ENCODE peak calls at places on chromosomes 4 and X, in six cellular contexts. One of them, this sample, is unnamed.

GRCh38 chr4:22672519-22672918 is 20.2 kb upstream of the GBA3 start:
- DNase-seq in fibroblast of lung: no peak
- DNase-seq in neuronal stem cell: no peak
- DNase-seq in CD8-positive, alpha-beta T cell: no peak
- DNase-seq in mucosa of descending colon: no peak
- DNase-seq in psoas muscle: no peak
- DNase-seq in this sample: no peak

GRCh38 chr4:162154862-162155540 is 8.8 kb downstream of the FSTL5 start:
- DNase-seq in neuronal stem cell: no peak
- DNase-seq in psoas muscle: no peak
- DNase-seq in CD8-positive, alpha-beta T cell: no peak
- DNase-seq in fibroblast of lung: no peak
- DNase-seq in mucosa of descending colon: no peak
- DNase-seq in this sample: no peak

GRCh38 chr4:174222266-174222872 is 61.1 kb downstream of the FBXO8 start:
- DNase-seq in mucosa of descending colon: no peak
- DNase-seq in psoas muscle: no peak
- DNase-seq in fibroblast of lung: peak; percentile 45
- DNase-seq in CD8-positive, alpha-beta T cell: no peak
- DNase-seq in neuronal stem cell: peak; percentile 3
- DNase-seq in this sample: no peak

GRCh38 chr4:19030048-19030447 is 1008.5 kb upstream of the LCORL start:
- DNase-seq in fibroblast of lung: no peak
- DNase-seq in CD8-positive, alpha-beta T cell: no peak
- DNase-seq in mucosa of descending colon: no peak
- DNase-seq in psoas muscle: no peak
- DNase-seq in neuronal stem cell: peak; percentile 24
- DNase-seq in this sample: no peak

GRCh38 chr4:2347190-2347589 is 71.3 kb downstream of the ZFYVE28 start:
- DNase-seq in mucosa of descending colon: no peak
- DNase-seq in fibroblast of lung: no peak
- DNase-seq in neuronal stem cell: no peak
- DNase-seq in psoas muscle: no peak
- DNase-seq in CD8-positive, alpha-beta T cell: no peak
- DNase-seq in this sample: no peak

GRCh38 chrX:132740316-132741123 is 217.9 kb downstream of the HS6ST2 start:
- DNase-seq in psoas muscle: no peak
- DNase-seq in fibroblast of lung: peak; percentile 12
- DNase-seq in neuronal stem cell: peak; percentile 74
- DNase-seq in mucosa of descending colon: no peak
- DNase-seq in CD8-positive, alpha-beta T cell: no peak
- DNase-seq in this sample: no peak

GRCh38 chr4:126123933-126124332 is 809.2 kb downstream of the FAT4 start:
- DNase-seq in CD8-positive, alpha-beta T cell: no peak
- DNase-seq in psoas muscle: no peak
- DNase-seq in neuronal stem cell: no peak
- DNase-seq in mucosa of descending colon: no peak
- DNase-seq in fibroblast of lung: peak; percentile 47
- DNase-seq in this sample: no peak

GRCh38 chr4:37674446-37674845 is 11.7 kb downstream of the RELL1 start:
- DNase-seq in CD8-positive, alpha-beta T cell: no peak
- DNase-seq in fibroblast of lung: no peak
- DNase-seq in mucosa of descending colon: no peak
- DNase-seq in neuronal stem cell: no peak
- DNase-seq in psoas muscle: no peak
- DNase-seq in this sample: no peak

GRCh38 chr4:140802591-140802990 is 46.4 kb upstream of the TBC1D9 start:
- DNase-seq in mucosa of descending colon: no peak
- DNase-seq in neuronal stem cell: no peak
- DNase-seq in fibroblast of lung: no peak
- DNase-seq in CD8-positive, alpha-beta T cell: no peak
- DNase-seq in psoas muscle: no peak
- DNase-seq in this sample: no peak

GRCh38 chr4:62003695-62004094 is 803.6 kb downstream of the ADGRL3 start:
- DNase-seq in mucosa of descending colon: no peak
- DNase-seq in fibroblast of lung: no peak
- DNase-seq in CD8-positive, alpha-beta T cell: no peak
- DNase-seq in psoas muscle: no peak
- DNase-seq in neuronal stem cell: no peak
- DNase-seq in this sample: no peak

GRCh38 chr4:123412700-123413512 is 16.3 kb downstream of the SPRY1 start:
- DNase-seq in CD8-positive, alpha-beta T cell: no peak
- DNase-seq in mucosa of descending colon: no peak
- DNase-seq in neuronal stem cell: no peak
- DNase-seq in psoas muscle: no peak
- DNase-seq in fibroblast of lung: no peak
- DNase-seq in this sample: no peak

GRCh38 chrX:17067534-17067933 is 121.1 kb downstream of the REPS2 start:
- DNase-seq in psoas muscle: no peak
- DNase-seq in CD8-positive, alpha-beta T cell: no peak
- DNase-seq in fibroblast of lung: no peak
- DNase-seq in mucosa of descending colon: no peak
- DNase-seq in neuronal stem cell: no peak
- DNase-seq in this sample: no peak

GRCh38 chr4:38872620-38873019 is 5.0 kb downstream of the FAM114A1 start:
- DNase-seq in CD8-positive, alpha-beta T cell: no peak
- DNase-seq in mucosa of descending colon: no peak
- DNase-seq in psoas muscle: no peak
- DNase-seq in neuronal stem cell: no peak
- DNase-seq in fibroblast of lung: peak; percentile 85
- DNase-seq in this sample: peak; percentile 77

GRCh38 chr4:27011401-27011800 is 150.8 kb downstream of the STIM2 start:
- DNase-seq in mucosa of descending colon: no peak
- DNase-seq in CD8-positive, alpha-beta T cell: no peak
- DNase-seq in fibroblast of lung: no peak
- DNase-seq in neuronal stem cell: no peak
- DNase-seq in psoas muscle: no peak
- DNase-seq in this sample: no peak

GRCh38 chr4:8176547-8177399 is 18.2 kb upstream of the ABLIM2 start:
- DNase-seq in fibroblast of lung: peak; percentile 63
- DNase-seq in CD8-positive, alpha-beta T cell: no peak
- DNase-seq in psoas muscle: no peak
- DNase-seq in mucosa of descending colon: peak; percentile 65
- DNase-seq in neuronal stem cell: peak; percentile 20
- DNase-seq in this sample: peak; percentile 52

GRCh38 chr4:85555210-85555609 is 80.3 kb downstream of the ARHGAP24 start:
- DNase-seq in mucosa of descending colon: no peak
- DNase-seq in neuronal stem cell: no peak
- DNase-seq in CD8-positive, alpha-beta T cell: no peak
- DNase-seq in fibroblast of lung: peak; percentile 40
- DNase-seq in psoas muscle: no peak
- DNase-seq in this sample: no peak

GRCh38 chrX:34903316-34903715 is 39.3 kb upstream of the FAM47B start:
- DNase-seq in psoas muscle: no peak
- DNase-seq in mucosa of descending colon: no peak
- DNase-seq in neuronal stem cell: no peak
- DNase-seq in fibroblast of lung: no peak
- DNase-seq in CD8-positive, alpha-beta T cell: no peak
- DNase-seq in this sample: no peak

GRCh38 chrX:112058255-112058654 is 24.3 kb downstream of the TRPC5 start:
- DNase-seq in psoas muscle: no peak
- DNase-seq in CD8-positive, alpha-beta T cell: no peak
- DNase-seq in neuronal stem cell: no peak
- DNase-seq in mucosa of descending colon: no peak
- DNase-seq in fibroblast of lung: no peak
- DNase-seq in this sample: no peak

GRCh38 chr4:165398570-165398969 is 19.8 kb downstream of the CPE start:
- DNase-seq in mucosa of descending colon: no peak
- DNase-seq in neuronal stem cell: peak; percentile 24
- DNase-seq in CD8-positive, alpha-beta T cell: no peak
- DNase-seq in fibroblast of lung: peak; percentile 42
- DNase-seq in psoas muscle: no peak
- DNase-seq in this sample: no peak

GRCh38 chr4:109434007-109434792 is 585 bp downstream of the SEC24B start:
- DNase-seq in mucosa of descending colon: peak; percentile 71
- DNase-seq in CD8-positive, alpha-beta T cell: peak; percentile 3
- DNase-seq in neuronal stem cell: peak; percentile 14
- DNase-seq in fibroblast of lung: peak; percentile 38
- DNase-seq in psoas muscle: peak; percentile 51
- DNase-seq in this sample: peak; percentile 47

GRCh38 chr4:184453402-184454160 is 20.8 kb downstream of the IRF2 start:
- DNase-seq in fibroblast of lung: peak; percentile 83
- DNase-seq in psoas muscle: no peak
- DNase-seq in mucosa of descending colon: no peak
- DNase-seq in neuronal stem cell: no peak
- DNase-seq in CD8-positive, alpha-beta T cell: peak; percentile 16
- DNase-seq in this sample: peak; percentile 36

DNA sequence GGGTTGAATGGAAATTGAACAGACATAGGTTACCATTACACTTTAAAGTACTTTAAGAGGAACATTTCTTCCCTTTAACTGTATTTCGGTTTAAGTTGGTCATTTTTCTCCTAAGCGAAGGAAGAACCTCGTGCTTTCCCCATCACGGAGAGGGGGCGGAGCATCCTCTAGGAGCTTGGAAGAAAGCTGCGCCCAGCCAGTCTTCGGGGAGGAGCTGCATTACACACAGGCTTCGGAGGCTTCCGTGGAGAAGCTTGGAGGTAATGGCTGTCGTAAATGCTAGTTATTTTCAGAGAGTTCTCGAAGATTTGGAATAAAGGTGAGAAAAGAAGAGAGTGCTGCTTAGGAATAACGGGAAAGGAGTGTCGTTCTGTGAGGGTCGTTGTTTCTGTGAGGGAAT is at the start of gene PWWP3B:
- DNase-seq in mucosa of descending colon: peak; percentile 26
- DNase-seq in neuronal stem cell: peak; percentile 26
- DNase-seq in CD8-positive, alpha-beta T cell: no peak
- DNase-seq in fibroblast of lung: peak; percentile 6
- DNase-seq in psoas muscle: no peak
- DNase-seq in this sample: no peak
- H3K4me3 ChIP-seq in mucosa of descending colon: no peak within 1 kb of the TSS
- H3K4me3 ChIP-seq in neuronal stem cell: no peak within 1 kb of the TSS
- H3K4me3 ChIP-seq in CD8-positive, alpha-beta T cell: no peak within 1 kb of the TSS
- H3K4me3 ChIP-seq in fibroblast of lung: peak within 1 kb of the TSS; percentile 6
- H3K4me3 ChIP-seq in psoas muscle: no peak within 1 kb of the TSS
- H3K4me3 ChIP-seq in this sample: no peak within 1 kb of the TSS

DNA sequence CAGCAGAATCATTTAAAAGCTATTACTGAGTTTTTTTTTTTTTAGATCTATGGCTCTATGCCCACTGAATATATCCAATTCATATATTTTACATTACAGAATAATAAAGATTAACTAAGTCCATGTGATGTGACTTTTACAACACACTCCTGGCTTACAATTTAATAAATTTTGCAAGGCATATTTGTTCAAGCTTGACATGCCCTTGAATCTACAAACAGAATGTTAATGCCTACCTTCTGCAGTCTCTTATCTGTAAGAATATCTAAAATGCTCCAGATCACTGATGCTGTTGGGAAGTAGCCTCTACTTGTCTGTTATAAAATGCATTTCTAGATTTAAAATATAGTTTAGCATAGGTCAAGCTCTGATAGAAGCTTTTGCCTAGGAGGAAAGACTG is 100.7 kb upstream of the RASGEF1B start:
- DNase-seq in mucosa of descending colon: no peak
- DNase-seq in neuronal stem cell: no peak
- DNase-seq in fibroblast of lung: no peak
- DNase-seq in psoas muscle: no peak
- DNase-seq in CD8-positive, alpha-beta T cell: no peak
- DNase-seq in this sample: no peak
- H3K36me3 ChIP-seq in mucosa of descending colon: no peaks in the 10 kb centered on the region
- H3K36me3 ChIP-seq in neuronal stem cell: no peaks in the 10 kb centered on the region
- H3K36me3 ChIP-seq in fibroblast of lung: no peaks in the 10 kb centered on the region
- H3K36me3 ChIP-seq in psoas muscle: no peaks in the 10 kb centered on the region
- H3K36me3 ChIP-seq in CD8-positive, alpha-beta T cell: no peaks in the 10 kb centered on the region
- H3K36me3 ChIP-seq in this sample: no peaks in the 10 kb centered on the region

DNA sequence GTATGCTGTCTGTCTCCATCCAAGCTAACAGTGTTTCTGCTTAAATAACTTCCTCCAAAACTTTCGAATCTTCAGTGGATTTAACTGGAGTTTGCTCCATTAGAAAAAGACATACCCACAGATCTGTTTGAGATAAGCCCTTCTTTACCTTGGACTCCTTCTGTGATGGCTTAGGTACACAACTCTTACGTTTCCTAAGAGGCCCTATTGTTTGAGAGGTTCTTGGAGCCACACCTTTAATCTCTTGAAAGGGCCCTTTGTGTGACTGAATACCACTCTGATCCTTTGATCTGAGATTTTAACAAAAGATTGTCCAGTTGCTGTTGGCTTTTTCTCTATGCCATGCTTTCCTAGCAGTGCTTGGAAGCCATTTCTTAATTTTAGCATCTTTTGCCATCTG is 92.5 kb downstream of the AKAP4 start:
- DNase-seq in psoas muscle: no peak
- DNase-seq in mucosa of descending colon: no peak
- DNase-seq in fibroblast of lung: no peak
- DNase-seq in CD8-positive, alpha-beta T cell: no peak
- DNase-seq in neuronal stem cell: no peak
- DNase-seq in this sample: no peak
- H3K9me3 ChIP-seq in psoas muscle: no peaks in the 10 kb centered on the region
- H3K9me3 ChIP-seq in mucosa of descending colon: no peaks in the 10 kb centered on the region
- H3K9me3 ChIP-seq in fibroblast of lung: no peaks in the 10 kb centered on the region
- H3K9me3 ChIP-seq in CD8-positive, alpha-beta T cell: no peaks in the 10 kb centered on the region
- H3K9me3 ChIP-seq in neuronal stem cell: no peaks in the 10 kb centered on the region
- H3K9me3 ChIP-seq in this sample: no peaks in the 10 kb centered on the region

GRCh38 chrX:64395568-64395929 is 297 bp upstream of the MTMR8 start:
- DNase-seq in fibroblast of lung: no peak
- DNase-seq in CD8-positive, alpha-beta T cell: no peak
- DNase-seq in psoas muscle: no peak
- DNase-seq in mucosa of descending colon: no peak
- DNase-seq in neuronal stem cell: no peak
- DNase-seq in this sample: no peak

GRCh38 chrX:64398088-64398487 is 2.8 kb upstream of the MTMR8 start:
- DNase-seq in fibroblast of lung: no peak
- DNase-seq in neuronal stem cell: no peak
- DNase-seq in CD8-positive, alpha-beta T cell: no peak
- DNase-seq in psoas muscle: no peak
- DNase-seq in mucosa of descending colon: no peak
- DNase-seq in this sample: no peak

GRCh38 chrX:64389489-64389888 is 5.8 kb downstream of the MTMR8 start:
- DNase-seq in neuronal stem cell: no peak
- DNase-seq in psoas muscle: no peak
- DNase-seq in fibroblast of lung: no peak
- DNase-seq in mucosa of descending colon: no peak
- DNase-seq in CD8-positive, alpha-beta T cell: no peak
- DNase-seq in this sample: no peak

GRCh38 chrX:64394874-64395567 is at the start of gene MTMR8:
- DNase-seq in CD8-positive, alpha-beta T cell: peak; percentile 62
- DNase-seq in psoas muscle: peak; percentile 68
- DNase-seq in fibroblast of lung: peak; percentile 33
- DNase-seq in neuronal stem cell: peak; percentile 54
- DNase-seq in mucosa of descending colon: peak; percentile 83
- DNase-seq in this sample: peak; percentile 15

GRCh38 chrX:64394059-64394873 is 986 bp downstream of the MTMR8 start:
- DNase-seq in neuronal stem cell: no peak
- DNase-seq in CD8-positive, alpha-beta T cell: no peak
- DNase-seq in psoas muscle: no peak
- DNase-seq in mucosa of descending colon: no peak
- DNase-seq in fibroblast of lung: no peak
- DNase-seq in this sample: no peak
- H3K4me3 ChIP-seq in neuronal stem cell: peak overlapping the region; percentile 63
- H3K4me3 ChIP-seq in CD8-positive, alpha-beta T cell: peak overlapping the region; percentile 60
- H3K4me3 ChIP-seq in psoas muscle: peak overlapping the region; percentile 64
- H3K4me3 ChIP-seq in mucosa of descending colon: peak overlapping the region; percentile 28
- H3K4me3 ChIP-seq in fibroblast of lung: peak overlapping the region; percentile 61
- H3K4me3 ChIP-seq in this sample: no peak overlapping the region

GRCh38 chr4:168274871-168275270 is 43.7 kb downstream of the DDX60 start:
- DNase-seq in fibroblast of lung: no peak
- DNase-seq in CD8-positive, alpha-beta T cell: no peak
- DNase-seq in mucosa of descending colon: no peak
- DNase-seq in psoas muscle: no peak
- DNase-seq in neuronal stem cell: no peak
- DNase-seq in this sample: no peak
- H3K36me3 ChIP-seq in fibroblast of lung: no peaks in the 10 kb centered on the region
- H3K36me3 ChIP-seq in CD8-positive, alpha-beta T cell: peaks cover 35% of the 10 kb centered on the region
- H3K36me3 ChIP-seq in mucosa of descending colon: peaks cover 5% of the 10 kb centered on the region
- H3K36me3 ChIP-seq in psoas muscle: no peaks in the 10 kb centered on the region
- H3K36me3 ChIP-seq in neuronal stem cell: peaks cover 16% of the 10 kb centered on the region
- H3K36me3 ChIP-seq in this sample: peaks cover 4% of the 10 kb centered on the region

This sample was measured in MG63.